ENCODE peak calls at places on chromosome 14, in five cellular contexts. One of them, this sample, is unnamed.

GRCh38 chr14:48035836-48036235 is 360.4 kb upstream of the MDGA2 start:
- DNase-seq in stomach: no peak
- DNase-seq in body of pancreas: no peak
- DNase-seq in GM12878: no peak
- DNase-seq in adrenal gland: no peak
- DNase-seq in this sample: no peak

GRCh38 chr14:69726761-69727511 is 40.0 kb upstream of the SRSF5 start:
- DNase-seq in stomach: peak; percentile 84
- DNase-seq in body of pancreas: peak; percentile 77
- DNase-seq in GM12878: peak; percentile 19
- DNase-seq in adrenal gland: peak; percentile 91
- DNase-seq in this sample: peak; percentile 75

GRCh38 chr14:81728447-81728846 is 194.8 kb upstream of the SEL1L start:
- DNase-seq in stomach: no peak
- DNase-seq in body of pancreas: no peak
- DNase-seq in GM12878: no peak
- DNase-seq in adrenal gland: no peak
- DNase-seq in this sample: no peak

GRCh38 chr14:101017209-101017608 is 113.7 kb upstream of the RTL1 start:
- DNase-seq in stomach: no peak
- DNase-seq in body of pancreas: no peak
- DNase-seq in GM12878: no peak
- DNase-seq in adrenal gland: no peak
- DNase-seq in this sample: no peak

GRCh38 chr14:50619569-50620141 is 48.5 kb downstream of the SAV1 start:
- DNase-seq in stomach: no peak
- DNase-seq in body of pancreas: no peak
- DNase-seq in GM12878: peak; percentile 21
- DNase-seq in adrenal gland: no peak
- DNase-seq in this sample: no peak

GRCh38 chr14:102540310-102541028 is 30.9 kb upstream of the ANKRD9 start:
- DNase-seq in stomach: no peak
- DNase-seq in body of pancreas: no peak
- DNase-seq in GM12878: no peak
- DNase-seq in adrenal gland: no peak
- DNase-seq in this sample: peak; percentile 51

GRCh38 chr14:91417134-91417982 is at the start of gene CCDC88C:
- DNase-seq in stomach: peak; percentile 82
- DNase-seq in body of pancreas: peak; percentile 82
- DNase-seq in GM12878: no peak
- DNase-seq in adrenal gland: peak; percentile 71
- DNase-seq in this sample: no peak

GRCh38 chr14:24394275-24394674 is 4.5 kb upstream of the NYNRIN start:
- DNase-seq in stomach: no peak
- DNase-seq in body of pancreas: no peak
- DNase-seq in GM12878: no peak
- DNase-seq in adrenal gland: no peak
- DNase-seq in this sample: no peak

GRCh38 chr14:101774814-101775213 is 13.3 kb downstream of the PPP2R5C start:
- DNase-seq in stomach: no peak
- DNase-seq in body of pancreas: no peak
- DNase-seq in GM12878: no peak
- DNase-seq in adrenal gland: peak; percentile 50
- DNase-seq in this sample: no peak

GRCh38 chr14:33794791-33795300 is 156.0 kb downstream of the EGLN3 start:
- DNase-seq in stomach: no peak
- DNase-seq in body of pancreas: no peak
- DNase-seq in GM12878: no peak
- DNase-seq in adrenal gland: no peak
- DNase-seq in this sample: no peak

GRCh38 chr14:95264271-95264973 is 55.3 kb downstream of the CLMN start:
- DNase-seq in stomach: no peak
- DNase-seq in body of pancreas: no peak
- DNase-seq in GM12878: no peak
- DNase-seq in adrenal gland: peak; percentile 34
- DNase-seq in this sample: no peak

GRCh38 chr14:89364316-89364715 is 52.7 kb downstream of the FOXN3 start:
- DNase-seq in stomach: no peak
- DNase-seq in body of pancreas: no peak
- DNase-seq in GM12878: no peak
- DNase-seq in adrenal gland: peak; percentile 39
- DNase-seq in this sample: no peak

GRCh38 chr14:49051328-49052060 is 534.7 kb downstream of the RPS29 start:
- DNase-seq in stomach: no peak
- DNase-seq in body of pancreas: no peak
- DNase-seq in GM12878: no peak
- DNase-seq in adrenal gland: no peak
- DNase-seq in this sample: no peak

GRCh38 chr14:64951291-64951690 is 8.7 kb upstream of the GPX2 start:
- DNase-seq in stomach: no peak
- DNase-seq in body of pancreas: no peak
- DNase-seq in GM12878: no peak
- DNase-seq in adrenal gland: no peak
- DNase-seq in this sample: no peak

GRCh38 chr14:71466251-71466650 is 466.0 kb upstream of the RGS6 start:
- DNase-seq in stomach: no peak
- DNase-seq in body of pancreas: no peak
- DNase-seq in GM12878: no peak
- DNase-seq in adrenal gland: no peak
- DNase-seq in this sample: no peak

GRCh38 chr14:105534586-105534985 is 8.2 kb downstream of the TMEM121 start:
- DNase-seq in stomach: no peak
- DNase-seq in body of pancreas: no peak
- DNase-seq in GM12878: no peak
- DNase-seq in adrenal gland: no peak
- DNase-seq in this sample: no peak
- TF ChIP-seq CTCF in stomach: no peak
- TF ChIP-seq CTCF in body of pancreas: no peak
- TF ChIP-seq CTCF in GM12878: no peak
- TF ChIP-seq CTCF in adrenal gland: no peak
- TF ChIP-seq CTCF in this sample: no peak

GRCh38 chr14:55298423-55298822 is 27.2 kb downstream of the FBXO34 start:
- DNase-seq in stomach: no peak
- DNase-seq in body of pancreas: no peak
- DNase-seq in GM12878: no peak
- DNase-seq in adrenal gland: no peak
- DNase-seq in this sample: no peak

GRCh38 chr14:55302367-55302766 is 31.1 kb downstream of the FBXO34 start:
- DNase-seq in stomach: no peak
- DNase-seq in body of pancreas: no peak
- DNase-seq in GM12878: no peak
- DNase-seq in adrenal gland: no peak
- DNase-seq in this sample: no peak

GRCh38 chr14:55303646-55304277 is 32.5 kb downstream of the FBXO34 start:
- DNase-seq in stomach: no peak
- DNase-seq in body of pancreas: no peak
- DNase-seq in GM12878: no peak
- DNase-seq in adrenal gland: no peak
- DNase-seq in this sample: no peak

GRCh38 chr14:55302770-55303472 is 31.7 kb downstream of the FBXO34 start:
- DNase-seq in stomach: no peak
- DNase-seq in body of pancreas: no peak
- DNase-seq in GM12878: no peak
- DNase-seq in adrenal gland: no peak
- DNase-seq in this sample: no peak

DNA sequence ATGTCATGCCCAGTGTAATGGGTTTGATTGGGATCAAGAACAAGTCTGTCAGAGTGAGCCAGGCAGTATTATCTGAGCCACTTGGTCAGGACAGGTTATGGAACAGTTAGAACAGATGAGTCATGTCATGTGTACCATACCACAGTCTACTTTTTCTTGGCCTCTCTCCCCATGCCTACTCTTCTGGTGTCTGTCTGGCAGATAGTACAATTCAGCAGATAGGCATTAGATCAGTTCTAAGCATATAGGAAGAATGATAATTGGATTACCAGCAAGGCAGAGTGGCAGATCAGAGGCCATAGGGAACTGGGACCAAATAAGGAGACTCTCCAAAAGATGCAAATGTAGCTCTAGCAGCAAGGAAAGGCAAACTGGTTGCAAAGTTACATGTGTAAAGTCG is 30.5 kb downstream of the FBXO34 start:
- DNase-seq in stomach: no peak
- DNase-seq in body of pancreas: no peak
- DNase-seq in GM12878: no peak
- DNase-seq in adrenal gland: no peak
- DNase-seq in this sample: no peak
- TF ChIP-seq POLR2A in stomach: no peak
- TF ChIP-seq POLR2A in body of pancreas: no peak
- TF ChIP-seq POLR2A in GM12878: no peak
- TF ChIP-seq POLR2A in adrenal gland: no peak
- TF ChIP-seq POLR2A in this sample: no peak

GRCh38 chr14:105290598-105291356 is 10.0 kb downstream of the BRF1 start:
- DNase-seq in stomach: no peak
- DNase-seq in body of pancreas: no peak
- DNase-seq in GM12878: no peak
- DNase-seq in adrenal gland: no peak
- DNase-seq in this sample: no peak
- TF ChIP-seq CTCF in stomach: no peak
- TF ChIP-seq CTCF in body of pancreas: no peak
- TF ChIP-seq CTCF in GM12878: peak; percentile 17
- TF ChIP-seq CTCF in adrenal gland: no peak
- TF ChIP-seq CTCF in this sample: no peak

GRCh38 chr14:74906923-74907620 is 16.0 kb downstream of the RPS6KL1 start:
- DNase-seq in stomach: no peak
- DNase-seq in body of pancreas: no peak
- DNase-seq in GM12878: no peak
- DNase-seq in adrenal gland: no peak
- DNase-seq in this sample: no peak
- TF ChIP-seq POLR2A in stomach: no peak
- TF ChIP-seq POLR2A in body of pancreas: no peak
- TF ChIP-seq POLR2A in GM12878: peak; percentile 51
- TF ChIP-seq POLR2A in adrenal gland: no peak
- TF ChIP-seq POLR2A in this sample: no peak

DNA sequence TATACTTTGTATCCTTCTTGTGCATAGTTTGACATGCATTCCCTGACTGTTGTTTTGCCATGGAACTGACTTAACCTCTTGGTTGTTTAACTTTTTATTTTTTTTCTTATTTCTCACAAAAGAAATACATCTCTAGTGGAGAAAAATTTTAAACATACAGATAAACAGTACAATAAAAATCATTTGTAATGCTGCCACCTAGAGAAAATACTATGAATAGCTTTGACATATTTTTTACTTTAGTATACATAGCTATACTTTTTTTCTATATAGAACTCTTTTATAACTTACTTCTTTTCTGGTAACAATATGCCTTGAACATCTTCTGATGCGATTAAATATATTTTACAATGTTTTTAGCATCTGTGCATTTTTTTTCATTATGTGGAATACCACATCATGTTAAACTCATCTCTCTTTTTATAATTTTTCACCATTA is 184.5 kb downstream of the AKAP6 start:
- DNase-seq in stomach: no peak
- DNase-seq in body of pancreas: no peak
- DNase-seq in GM12878: no peak
- DNase-seq in adrenal gland: no peak
- DNase-seq in this sample: no peak
- TF ChIP-seq CTCF in stomach: no peak
- TF ChIP-seq CTCF in body of pancreas: no peak
- TF ChIP-seq CTCF in GM12878: no peak
- TF ChIP-seq CTCF in adrenal gland: peak; percentile 44
- TF ChIP-seq CTCF in this sample: no peak

DNA sequence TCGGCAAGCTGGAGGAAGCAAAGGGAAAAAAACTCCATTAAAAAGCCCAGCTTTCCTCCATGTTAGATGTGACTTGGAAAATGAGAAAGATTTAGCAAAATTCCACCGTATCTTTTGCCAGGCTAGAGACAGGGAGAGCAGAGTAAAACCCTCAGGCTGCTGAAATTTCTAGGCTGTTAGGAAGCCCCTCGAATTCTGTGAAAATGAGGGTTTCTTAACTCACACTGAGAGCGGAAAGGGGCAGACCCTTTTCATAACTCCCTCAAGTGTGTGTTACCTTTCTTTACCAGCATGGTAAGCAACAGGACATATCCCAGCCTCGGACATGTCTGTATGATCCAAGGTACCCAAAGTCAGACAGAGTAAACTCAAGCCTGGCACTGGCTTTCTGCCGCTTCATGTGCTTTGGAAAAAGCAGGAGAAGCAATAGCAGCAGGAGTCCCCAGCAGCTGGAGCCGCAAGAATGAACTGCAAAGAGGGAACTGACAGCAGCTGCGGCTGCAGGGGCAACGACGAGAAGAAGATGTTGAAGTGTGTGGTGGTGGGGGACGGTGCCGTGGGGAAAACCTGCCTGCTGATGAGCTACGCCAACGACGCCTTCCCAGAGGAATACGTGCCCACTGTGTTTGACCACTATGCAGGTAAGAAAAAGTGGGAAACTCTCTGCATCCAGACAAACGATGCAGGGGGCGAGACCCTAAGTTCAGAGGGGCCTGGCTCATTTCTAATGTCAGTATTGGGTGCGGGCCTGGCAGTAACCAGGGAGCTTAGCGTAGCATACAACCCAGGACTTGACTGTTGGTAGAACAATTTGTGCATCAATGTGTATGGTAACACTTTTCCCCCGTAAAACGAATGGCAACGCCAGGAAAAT is at the start of gene RHOJ:
- DNase-seq in stomach: no peak
- DNase-seq in body of pancreas: peak; percentile 13
- DNase-seq in GM12878: no peak
- DNase-seq in adrenal gland: no peak
- DNase-seq in this sample: peak; percentile 59
- TF ChIP-seq POLR2A in stomach: no peak
- TF ChIP-seq POLR2A in body of pancreas: no peak
- TF ChIP-seq POLR2A in GM12878: no peak
- TF ChIP-seq POLR2A in adrenal gland: no peak
- TF ChIP-seq POLR2A in this sample: no peak

GRCh38 chr14:76011959-76012802 is 26.6 kb downstream of the IFT43 start:
- DNase-seq in stomach: no peak
- DNase-seq in body of pancreas: peak; percentile 16
- DNase-seq in GM12878: no peak
- DNase-seq in adrenal gland: peak; percentile 68
- DNase-seq in this sample: peak; percentile 49
- TF ChIP-seq CTCF in stomach: no peak
- TF ChIP-seq CTCF in body of pancreas: no peak
- TF ChIP-seq CTCF in GM12878: no peak
- TF ChIP-seq CTCF in adrenal gland: no peak
- TF ChIP-seq CTCF in this sample: no peak

GRCh38 chr14:55028066-55028465 is 1.0 kb downstream of the SOCS4 start:
- DNase-seq in stomach: no peak
- DNase-seq in body of pancreas: no peak
- DNase-seq in GM12878: no peak
- DNase-seq in adrenal gland: no peak
- DNase-seq in this sample: no peak

GRCh38 chr14:55025948-55026347 is 951 bp downstream of the WDHD1 start:
- DNase-seq in stomach: no peak
- DNase-seq in body of pancreas: no peak
- DNase-seq in GM12878: no peak
- DNase-seq in adrenal gland: no peak
- DNase-seq in this sample: no peak

GRCh38 chr14:55026441-55026792 is 482 bp downstream of the WDHD1 start:
- DNase-seq in stomach: no peak
- DNase-seq in body of pancreas: no peak
- DNase-seq in GM12878: no peak
- DNase-seq in adrenal gland: no peak
- DNase-seq in this sample: no peak

GRCh38 chr14:55028476-55028875 is 1.4 kb downstream of the SOCS4 start:
- DNase-seq in stomach: no peak
- DNase-seq in body of pancreas: no peak
- DNase-seq in GM12878: no peak
- DNase-seq in adrenal gland: no peak
- DNase-seq in this sample: no peak

GRCh38 chr14:55026793-55027560 is at the start of the genes SOCS4 and WDHD1:
- DNase-seq in stomach: peak; percentile 96
- DNase-seq in body of pancreas: peak; percentile 95
- DNase-seq in GM12878: peak; percentile 82
- DNase-seq in adrenal gland: peak; percentile 97
- DNase-seq in this sample: peak; percentile 95
- TF ChIP-seq POLR2A in stomach: peak; percentile 91
- TF ChIP-seq POLR2A in body of pancreas: peak; percentile 90
- TF ChIP-seq POLR2A in GM12878: peak; percentile 96
- TF ChIP-seq POLR2A in adrenal gland: peak; percentile 70
- TF ChIP-seq POLR2A in this sample: peak; percentile 74